ENCODE peak calls at places on chromosomes 2 and 18, in six cellular contexts. One of them, this sample, is unnamed.

GRCh38 chr2:68710336-68710735 is 24.3 kb upstream of the ARHGAP25 start:
- DNase-seq in tibial artery: no peak
- DNase-seq in progenitor cell of endocrine pancreas: no peak
- DNase-seq in NCI-H1417: no peak
- DNase-seq in CD8-positive, alpha-beta T cell: no peak
- DNase-seq in HCT116: no peak
- DNase-seq in this sample: no peak

GRCh38 chr2:200411831-200412230 is 98.0 kb downstream of the KCTD18 start:
- DNase-seq in NCI-H1417: no peak
- DNase-seq in progenitor cell of endocrine pancreas: no peak
- DNase-seq in CD8-positive, alpha-beta T cell: no peak
- DNase-seq in HCT116: no peak
- DNase-seq in tibial artery: no peak
- DNase-seq in this sample: no peak

GRCh38 chr2:44766220-44766619 is 175.3 kb upstream of the SIX3 start:
- DNase-seq in HCT116: no peak
- DNase-seq in CD8-positive, alpha-beta T cell: no peak
- DNase-seq in tibial artery: no peak
- DNase-seq in progenitor cell of endocrine pancreas: no peak
- DNase-seq in NCI-H1417: no peak
- DNase-seq in this sample: no peak

GRCh38 chr18:8972116-8972515 is 130.4 kb upstream of the NDUFV2 start:
- DNase-seq in HCT116: no peak
- DNase-seq in CD8-positive, alpha-beta T cell: no peak
- DNase-seq in tibial artery: no peak
- DNase-seq in progenitor cell of endocrine pancreas: no peak
- DNase-seq in NCI-H1417: peak; percentile 45
- DNase-seq in this sample: no peak

GRCh38 chr2:189022002-189022401 is 47.8 kb downstream of the COL3A1 start:
- DNase-seq in HCT116: no peak
- DNase-seq in NCI-H1417: no peak
- DNase-seq in CD8-positive, alpha-beta T cell: no peak
- DNase-seq in progenitor cell of endocrine pancreas: no peak
- DNase-seq in tibial artery: no peak
- DNase-seq in this sample: no peak

GRCh38 chr2:96143231-96143847 is 1.9 kb downstream of the DUSP2 start:
- DNase-seq in NCI-H1417: peak; percentile 3
- DNase-seq in tibial artery: no peak
- DNase-seq in HCT116: no peak
- DNase-seq in CD8-positive, alpha-beta T cell: no peak
- DNase-seq in progenitor cell of endocrine pancreas: no peak
- DNase-seq in this sample: no peak

GRCh38 chr2:160142472-160142871 is 57.6 kb downstream of the ITGB6 start:
- DNase-seq in tibial artery: no peak
- DNase-seq in progenitor cell of endocrine pancreas: no peak
- DNase-seq in NCI-H1417: no peak
- DNase-seq in CD8-positive, alpha-beta T cell: no peak
- DNase-seq in HCT116: no peak
- DNase-seq in this sample: no peak

GRCh38 chr2:64866797-64867196 is 122.4 kb upstream of the SLC1A4 start:
- DNase-seq in CD8-positive, alpha-beta T cell: no peak
- DNase-seq in HCT116: no peak
- DNase-seq in tibial artery: peak; percentile 16
- DNase-seq in progenitor cell of endocrine pancreas: no peak
- DNase-seq in NCI-H1417: no peak
- DNase-seq in this sample: no peak

GRCh38 chr2:216406861-216407260 is 5.4 kb upstream of the SMARCAL1 start:
- DNase-seq in tibial artery: no peak
- DNase-seq in NCI-H1417: peak; percentile 76
- DNase-seq in progenitor cell of endocrine pancreas: no peak
- DNase-seq in CD8-positive, alpha-beta T cell: no peak
- DNase-seq in HCT116: no peak
- DNase-seq in this sample: peak; percentile 15

GRCh38 chr2:18230668-18231067 is 329.8 kb downstream of the RDH14 start:
- DNase-seq in HCT116: no peak
- DNase-seq in progenitor cell of endocrine pancreas: no peak
- DNase-seq in CD8-positive, alpha-beta T cell: no peak
- DNase-seq in tibial artery: no peak
- DNase-seq in NCI-H1417: no peak
- DNase-seq in this sample: no peak

GRCh38 chr2:193966590-193966989 is 1690.4 kb upstream of the SLC39A10 start:
- DNase-seq in HCT116: peak; percentile 41
- DNase-seq in NCI-H1417: peak; percentile 55
- DNase-seq in tibial artery: no peak
- DNase-seq in progenitor cell of endocrine pancreas: no peak
- DNase-seq in CD8-positive, alpha-beta T cell: no peak
- DNase-seq in this sample: no peak

GRCh38 chr2:48126180-48126579 is 219.9 kb upstream of the FBXO11 start:
- DNase-seq in progenitor cell of endocrine pancreas: no peak
- DNase-seq in HCT116: no peak
- DNase-seq in CD8-positive, alpha-beta T cell: no peak
- DNase-seq in tibial artery: no peak
- DNase-seq in NCI-H1417: no peak
- DNase-seq in this sample: no peak

GRCh38 chr2:190841707-190842505 is 38.7 kb upstream of the GLS start:
- DNase-seq in CD8-positive, alpha-beta T cell: no peak
- DNase-seq in NCI-H1417: no peak
- DNase-seq in tibial artery: no peak
- DNase-seq in progenitor cell of endocrine pancreas: no peak
- DNase-seq in HCT116: no peak
- DNase-seq in this sample: no peak

GRCh38 chr2:102337012-102337411 is 18.6 kb upstream of the IL18R1 start:
- DNase-seq in tibial artery: no peak
- DNase-seq in CD8-positive, alpha-beta T cell: no peak
- DNase-seq in NCI-H1417: no peak
- DNase-seq in HCT116: no peak
- DNase-seq in progenitor cell of endocrine pancreas: no peak
- DNase-seq in this sample: no peak

GRCh38 chr2:64808092-64808491 is 154.4 kb upstream of the SERTAD2 start:
- DNase-seq in NCI-H1417: no peak
- DNase-seq in CD8-positive, alpha-beta T cell: no peak
- DNase-seq in HCT116: no peak
- DNase-seq in tibial artery: no peak
- DNase-seq in progenitor cell of endocrine pancreas: no peak
- DNase-seq in this sample: no peak

GRCh38 chr2:158756976-158757375 is 38.1 kb upstream of the DAPL1 start:
- DNase-seq in CD8-positive, alpha-beta T cell: no peak
- DNase-seq in HCT116: no peak
- DNase-seq in NCI-H1417: no peak
- DNase-seq in tibial artery: no peak
- DNase-seq in progenitor cell of endocrine pancreas: no peak
- DNase-seq in this sample: no peak

GRCh38 chr2:32773409-32773808 is 145.6 kb downstream of the TTC27 start:
- DNase-seq in HCT116: no peak
- DNase-seq in NCI-H1417: no peak
- DNase-seq in CD8-positive, alpha-beta T cell: no peak
- DNase-seq in progenitor cell of endocrine pancreas: no peak
- DNase-seq in tibial artery: no peak
- DNase-seq in this sample: no peak

GRCh38 chr2:20148841-20149702 is 75.9 kb downstream of the SDC1 start:
- DNase-seq in NCI-H1417: no peak
- DNase-seq in progenitor cell of endocrine pancreas: no peak
- DNase-seq in HCT116: no peak
- DNase-seq in CD8-positive, alpha-beta T cell: no peak
- DNase-seq in tibial artery: no peak
- DNase-seq in this sample: no peak

GRCh38 chr2:69902213-69902922 is 8.6 kb downstream of the SNRNP27 start:
- DNase-seq in progenitor cell of endocrine pancreas: no peak
- DNase-seq in HCT116: no peak
- DNase-seq in CD8-positive, alpha-beta T cell: peak; percentile 11
- DNase-seq in tibial artery: no peak
- DNase-seq in NCI-H1417: no peak
- DNase-seq in this sample: no peak

GRCh38 chr2:178101321-178102079 is 10.7 kb upstream of the RBM45 start:
- DNase-seq in NCI-H1417: no peak
- DNase-seq in tibial artery: no peak
- DNase-seq in progenitor cell of endocrine pancreas: no peak
- DNase-seq in HCT116: no peak
- DNase-seq in CD8-positive, alpha-beta T cell: no peak
- DNase-seq in this sample: no peak

GRCh38 chr18:9380571-9381390 is 46.2 kb downstream of the TWSG1 start:
- DNase-seq in progenitor cell of endocrine pancreas: no peak
- DNase-seq in NCI-H1417: peak; percentile 84
- DNase-seq in tibial artery: no peak
- DNase-seq in HCT116: no peak
- DNase-seq in CD8-positive, alpha-beta T cell: no peak
- DNase-seq in this sample: peak; percentile 44

GRCh38 chr2:763766-764525 is 86.7 kb upstream of the TMEM18 start:
- DNase-seq in CD8-positive, alpha-beta T cell: no peak
- DNase-seq in NCI-H1417: no peak
- DNase-seq in HCT116: no peak
- DNase-seq in tibial artery: no peak
- DNase-seq in progenitor cell of endocrine pancreas: no peak
- DNase-seq in this sample: no peak

GRCh38 chr2:179264238-179265081 is at the start of gene SESTD1:
- DNase-seq in HCT116: no peak
- DNase-seq in progenitor cell of endocrine pancreas: peak; percentile 69
- DNase-seq in tibial artery: peak; percentile 60
- DNase-seq in CD8-positive, alpha-beta T cell: peak; percentile 54
- DNase-seq in NCI-H1417: peak; percentile 79
- DNase-seq in this sample: peak; percentile 47

GRCh38 chr2:73818296-73818695 is 10.5 kb upstream of the STAMBP start:
- DNase-seq in HCT116: no peak
- DNase-seq in NCI-H1417: no peak
- DNase-seq in progenitor cell of endocrine pancreas: no peak
- DNase-seq in CD8-positive, alpha-beta T cell: no peak
- DNase-seq in tibial artery: no peak
- DNase-seq in this sample: no peak

GRCh38 chr2:225894240-225894980 is 494.9 kb downstream of the NYAP2 start:
- DNase-seq in NCI-H1417: no peak
- DNase-seq in progenitor cell of endocrine pancreas: no peak
- DNase-seq in CD8-positive, alpha-beta T cell: no peak
- DNase-seq in HCT116: peak; percentile 13
- DNase-seq in tibial artery: no peak
- DNase-seq in this sample: no peak

GRCh38 chr2:3626817-3627499 is 31.0 kb upstream of the ALLC start:
- DNase-seq in HCT116: no peak
- DNase-seq in tibial artery: peak; percentile 5
- DNase-seq in NCI-H1417: no peak
- DNase-seq in CD8-positive, alpha-beta T cell: no peak
- DNase-seq in progenitor cell of endocrine pancreas: no peak
- DNase-seq in this sample: no peak

GRCh38 chr2:80167284-80167808 is 137.2 kb downstream of the LRRTM1 start:
- DNase-seq in CD8-positive, alpha-beta T cell: no peak
- DNase-seq in HCT116: no peak
- DNase-seq in tibial artery: no peak
- DNase-seq in NCI-H1417: no peak
- DNase-seq in progenitor cell of endocrine pancreas: no peak
- DNase-seq in this sample: no peak

GRCh38 chr2:99819766-99820165 is 322.6 kb downstream of the AFF3 start:
- DNase-seq in HCT116: no peak
- DNase-seq in CD8-positive, alpha-beta T cell: no peak
- DNase-seq in progenitor cell of endocrine pancreas: no peak
- DNase-seq in tibial artery: no peak
- DNase-seq in NCI-H1417: peak; percentile 22
- DNase-seq in this sample: no peak

GRCh38 chr18:50051288-50051687 is 143.7 kb downstream of the MYO5B start:
- DNase-seq in HCT116: no peak
- DNase-seq in NCI-H1417: peak; percentile 32
- DNase-seq in tibial artery: no peak
- DNase-seq in CD8-positive, alpha-beta T cell: no peak
- DNase-seq in progenitor cell of endocrine pancreas: no peak
- DNase-seq in this sample: no peak

GRCh38 chr2:166090900-166091299 is 36.9 kb downstream of the SCN1A start:
- DNase-seq in NCI-H1417: peak; percentile 0
- DNase-seq in HCT116: no peak
- DNase-seq in CD8-positive, alpha-beta T cell: no peak
- DNase-seq in progenitor cell of endocrine pancreas: no peak
- DNase-seq in tibial artery: no peak
- DNase-seq in this sample: no peak

GRCh38 chr2:160494243-160494642 is 636 bp upstream of the RBMS1 start:
- DNase-seq in tibial artery: no peak
- DNase-seq in CD8-positive, alpha-beta T cell: no peak
- DNase-seq in HCT116: no peak
- DNase-seq in progenitor cell of endocrine pancreas: no peak
- DNase-seq in NCI-H1417: peak; percentile 28
- DNase-seq in this sample: peak; percentile 18

GRCh38 chr2:48346124-48346536 is 183.8 kb upstream of the STON1 start:
- DNase-seq in NCI-H1417: no peak
- DNase-seq in progenitor cell of endocrine pancreas: no peak
- DNase-seq in HCT116: no peak
- DNase-seq in tibial artery: peak; percentile 51
- DNase-seq in CD8-positive, alpha-beta T cell: no peak
- DNase-seq in this sample: no peak